ENCODE peak calls at places on chromosomes 1 and 21, in nine cellular contexts. I, B, A, Q, V, W, P, F and E are unnamed samples. For H3K4me1, the result is how much of the 10 kb centered on the place peaks cover.

GRCh38 chr1:154628122-154628405 is 20.1 kb upstream of the ADAR start:
- DNase-seq in V (no peak), P (no peak), W (no peak), F (no peak), Q (no peak), A (no peak), B (no peak), I (no peak), E (no peak)

GRCh38 chr1:177873238-177873637 is 96.6 kb downstream of the SEC16B start:
- DNase-seq in B (no peak), W (no peak), P (no peak), I (peak), Q (no peak), A (no peak), V (no peak), F (no peak), E (no peak)

GRCh38 chr1:1081311-1082238 is 7.5 kb upstream of the RNF223 start:
- DNase-seq in V (no peak), P (no peak), A (peak), F (peak), Q (peak), I (no peak), B (no peak), W (no peak), E (no peak)

GRCh38 chr1:40857737-40858136 is 4.4 kb downstream of the CITED4 start:
- DNase-seq in F (no peak), A (no peak), I (no peak), W (no peak), V (no peak), Q (no peak), B (no peak), P (no peak), E (no peak)

GRCh38 chr21:44874497-44875331 is 1.2 kb upstream of the PTTG1IP start:
- DNase-seq in B (no peak), V (peak), Q (peak), W (peak), F (no peak), I (no peak), A (peak), P (peak), E (peak)

GRCh38 chr1:97123717-97124446 is 402.3 kb downstream of the PTBP2 start:
- DNase-seq in F (no peak), B (no peak), I (no peak), W (peak), Q (no peak), P (no peak), V (no peak), A (no peak), E (no peak)

GRCh38 chr1:1614204-1614953 is 921 bp upstream of the MIB2 start:
- DNase-seq in W (no peak), A (peak), Q (peak), P (no peak), B (peak), V (peak), I (peak), F (no peak), E (peak)

GRCh38 chr1:177940682-177941081 is 29.2 kb downstream of the SEC16B start:
- DNase-seq in Q (no peak), P (no peak), F (no peak), B (no peak), V (no peak), I (no peak), A (no peak), W (no peak), E (no peak)

GRCh38 chr1:30675761-30676160 is 47.6 kb downstream of the MATN1 start:
- DNase-seq in F (no peak), W (no peak), V (no peak), P (no peak), I (no peak), B (no peak), A (no peak), Q (no peak), E (no peak)

GRCh38 chr1:7120863-7121621 is 335.8 kb downstream of the CAMTA1 start:
- DNase-seq in W (no peak), A (peak), P (no peak), F (peak), Q (no peak), I (peak), V (no peak), B (no peak), E (no peak)

GRCh38 chr1:224182057-224182865 is 779 bp upstream of the DEGS1 start:
- DNase-seq in B (no peak), Q (no peak), I (no peak), W (no peak), F (no peak), P (peak), A (no peak), V (peak), E (peak)

GRCh38 chr21:34351786-34352241 is 12.0 kb upstream of the KCNE2 start:
- DNase-seq in P (peak), A (peak), F (peak), V (peak), Q (peak), W (no peak), B (no peak), I (no peak), E (no peak)

GRCh38 chr21:38853421-38853919 is 47.7 kb downstream of the ETS2 start:
- DNase-seq in Q (peak), V (no peak), B (no peak), A (peak), I (peak), P (no peak), F (no peak), W (no peak), E (no peak)

GRCh38 chr1:38512789-38513188 is 346.8 kb downstream of the RRAGC start:
- DNase-seq in I (no peak), V (no peak), B (no peak), F (no peak), P (no peak), W (peak), Q (no peak), A (no peak), E (no peak)

GRCh38 chr21:20169812-20170576 is 828.2 kb upstream of the NCAM2 start:
- DNase-seq in A (no peak), W (no peak), V (no peak), B (no peak), P (no peak), I (no peak), F (no peak), Q (no peak), E (no peak)

DNA sequence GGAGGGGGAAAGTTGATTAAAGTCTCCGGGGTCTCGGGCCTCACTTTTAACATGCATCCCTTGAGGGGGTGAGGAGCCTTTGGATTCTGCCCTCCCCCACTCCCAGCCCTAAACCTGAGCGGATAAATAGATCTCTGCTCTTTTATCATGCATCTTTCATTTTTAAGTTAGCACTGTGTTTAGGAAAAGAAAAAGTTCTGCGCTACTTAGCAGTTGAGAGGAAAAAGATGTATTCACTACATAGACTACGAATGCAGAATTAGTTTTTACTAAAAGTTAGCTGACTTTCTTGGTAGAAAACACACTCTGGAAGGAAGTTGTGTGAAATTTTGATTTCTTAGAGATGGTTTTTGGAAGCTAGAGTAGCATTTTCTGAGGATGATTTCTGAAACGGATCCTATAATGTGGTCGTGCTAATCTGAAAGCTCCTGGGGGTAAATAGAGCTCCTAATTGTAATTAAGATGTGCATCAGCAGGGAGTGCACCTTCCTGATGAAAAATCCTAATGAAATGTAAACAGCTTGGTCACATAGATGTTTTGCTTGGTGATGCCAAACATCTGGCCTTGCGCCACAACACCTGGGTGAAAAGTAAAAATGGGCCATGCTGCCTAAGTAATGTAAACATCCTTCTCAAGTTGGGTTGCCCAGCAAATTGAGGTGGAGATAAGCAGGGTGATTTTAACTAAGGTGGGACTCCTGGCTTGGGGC is 1.8 kb downstream of the ROR1 start:
- DNase-seq in W (no peak), A (no peak), I (no peak), B (no peak), V (no peak), P (no peak), F (no peak), Q (no peak), E (no peak)
- H3K4me1 ChIP-seq in W (under half), A (under half), I (under half), B (under half), V (under half), P (under half), F (under half), Q (under half), E (under half)

GRCh38 chr21:22096314-22096713 is 1098.1 kb downstream of the NCAM2 start:
- DNase-seq in I (no peak), V (no peak), P (no peak), W (no peak), Q (no peak), B (no peak), A (no peak), F (no peak), E (no peak)
- H3K27ac ChIP-seq in I (no peak), V (no peak), P (no peak), W (no peak), Q (no peak), B (no peak), A (no peak), F (no peak), E (no peak)

GRCh38 chr1:156694563-156694962 is 10.8 kb downstream of the CRABP2 start:
- DNase-seq in I (no peak), Q (no peak), P (no peak), F (no peak), W (no peak), A (no peak), B (no peak), V (no peak), E (no peak)

GRCh38 chr1:156692409-156692957 is 12.9 kb downstream of the CRABP2 start:
- DNase-seq in W (no peak), V (no peak), B (no peak), Q (peak), A (no peak), F (no peak), I (no peak), P (no peak), E (no peak)

GRCh38 chr1:156691665-156692408 is 13.5 kb downstream of the CRABP2 start:
- DNase-seq in B (no peak), P (no peak), A (no peak), I (no peak), W (no peak), V (no peak), F (no peak), Q (no peak), E (no peak)

GRCh38 chr1:156692958-156693857 is 12.2 kb downstream of the CRABP2 start:
- DNase-seq in V (no peak), B (peak), F (no peak), W (no peak), Q (peak), A (peak), I (no peak), P (no peak), E (peak)

DNA sequence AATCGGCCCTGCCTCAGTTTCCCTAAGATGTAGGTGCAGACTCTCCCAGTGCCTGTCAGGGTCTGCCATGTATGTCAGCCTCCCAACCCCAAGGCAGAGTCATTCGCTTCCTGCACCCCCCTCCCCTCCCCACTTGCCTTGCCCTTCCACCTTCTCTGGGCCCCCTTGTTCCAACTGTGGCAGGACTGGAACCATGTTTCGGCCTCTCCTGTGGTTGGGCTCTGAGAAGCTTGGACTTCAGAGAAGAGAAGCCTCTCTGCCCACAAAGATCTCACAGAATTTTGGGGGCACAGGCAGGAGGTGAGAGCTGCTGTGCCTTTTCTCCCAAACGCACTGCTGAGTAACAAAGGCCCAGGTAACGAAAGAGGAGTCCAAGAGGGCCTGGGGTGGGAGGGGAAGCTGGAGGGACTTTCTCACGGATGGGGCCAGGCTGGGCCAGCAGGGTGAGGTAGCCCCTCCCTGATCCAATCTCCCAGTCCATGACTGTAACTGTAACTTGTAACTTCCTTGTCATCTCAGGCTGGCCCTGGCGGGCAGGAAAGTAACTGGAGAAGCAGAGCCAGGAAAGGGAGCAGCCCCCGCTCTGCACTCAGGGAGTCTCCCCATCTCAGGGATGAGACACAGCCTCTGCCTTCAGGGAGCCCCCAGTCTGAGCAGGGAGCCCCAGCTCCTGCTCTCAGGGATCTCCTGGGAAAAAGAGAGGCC is 11.4 kb downstream of the CRABP2 start:
- DNase-seq in B (peak), I (no peak), V (no peak), W (no peak), A (no peak), Q (no peak), P (no peak), F (no peak), E (no peak)
- H3K4me1 ChIP-seq in B (under half), I (under half), V (under half), W (under half), A (under half), Q (under half), P (under half), F (under half), E (under half)

GRCh38 chr1:211910136-211910884 is 79.7 kb upstream of the LPGAT1 start:
- DNase-seq in B (no peak), V (no peak), F (no peak), P (no peak), I (no peak), Q (no peak), A (no peak), W (no peak), E (no peak)

GRCh38 chr1:211910917-211911485 is 80.4 kb upstream of the LPGAT1 start:
- DNase-seq in Q (no peak), W (no peak), B (no peak), P (no peak), I (no peak), F (no peak), V (no peak), A (no peak), E (no peak)

GRCh38 chr1:211908951-211909350 is 78.4 kb upstream of the LPGAT1 start:
- DNase-seq in B (no peak), Q (no peak), I (no peak), V (no peak), F (no peak), P (no peak), W (no peak), A (no peak), E (no peak)

GRCh38 chr1:211908453-211908852 is 77.9 kb upstream of the LPGAT1 start:
- DNase-seq in B (no peak), Q (no peak), I (no peak), F (no peak), V (no peak), A (no peak), P (no peak), W (no peak), E (no peak)

DNA sequence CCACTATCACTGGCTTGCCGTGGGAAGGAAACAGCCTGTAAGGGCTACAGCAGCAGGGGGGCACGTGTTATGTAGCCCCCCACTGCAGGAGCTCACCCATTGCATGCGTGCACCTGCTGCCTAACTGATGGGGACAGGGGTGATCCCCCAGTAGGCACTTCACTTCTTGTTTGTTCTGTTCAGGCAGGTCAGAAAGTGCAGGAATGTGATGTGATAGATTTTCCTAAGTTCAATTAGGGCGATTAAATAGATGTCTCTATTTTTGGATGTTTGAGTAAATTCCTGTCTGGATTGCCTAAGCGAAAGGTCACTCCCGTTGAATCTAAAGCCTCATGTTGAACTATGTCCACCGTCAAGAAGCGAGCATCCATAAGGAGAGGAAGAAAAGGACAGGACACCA is 78.8 kb upstream of the LPGAT1 start:
- DNase-seq in A (no peak), I (no peak), B (no peak), Q (no peak), F (no peak), W (no peak), P (no peak), V (no peak), E (no peak)
- H3K27ac ChIP-seq in A (no peak), I (no peak), B (no peak), Q (no peak), F (no peak), W (no peak), P (no peak), V (no peak), E (no peak)

GRCh38 chr1:114152211-114153050 is 1.2 kb downstream of the SYT6 start:
- DNase-seq in P (no peak), W (no peak), F (no peak), B (no peak), A (peak), V (peak), Q (peak), I (peak), E (no peak)
- H3K4me1 ChIP-seq in P (under half), W (under half), F (under half), B (under half), A (under half), V (under half), Q (under half), I (under half), E (under half)